ENCODE peak calls at places on chromosomes 7 and 10, in eight cellular contexts. G is thoracic aorta; Z is CD4-positive, alpha-beta T cell; W is lower lobe of right lung; B is WTC11; S is activated naive CD8-positive, alpha-beta T cell treated with anti-CD3 and anti-CD28 coated beads, Interleukin-2, amount 50 U/mL, for 24 hours; X is IMR-90; R is ACHN. Y is an unnamed sample.

GRCh38 chr7:66357062-66357461 is 151.9 kb downstream of the TPST1 start:
- DNase-seq in X (no peak), Z (no peak), W (no peak), R (no peak), B (no peak), G (no peak), S (no peak), Y (no peak)

GRCh38 chr7:142385528-142386340 is 127.9 kb upstream of the PRSS58 start:
- DNase-seq in G (no peak), B (peak), R (peak), W (no peak), S (peak), X (peak), Z (peak), Y (peak)

GRCh38 chr10:7937315-7937945 is 117.1 kb upstream of the GATA3 start:
- DNase-seq in G (no peak), Z (no peak), S (no peak), B (no peak), X (peak), W (no peak), R (no peak), Y (no peak)

GRCh38 chr7:44782460-44782859 is 14.0 kb upstream of the PPIA start:
- DNase-seq in Z (no peak), S (no peak), B (no peak), W (no peak), X (no peak), R (no peak), G (no peak), Y (no peak)

GRCh38 chr7:116653204-116653603 is 18.8 kb upstream of the MET start:
- DNase-seq in W (no peak), G (no peak), X (peak), R (peak), S (no peak), B (no peak), Z (no peak), Y (peak)

GRCh38 chr10:42979181-42979580 is 97.7 kb upstream of the RET start:
- DNase-seq in G (no peak), W (no peak), Z (no peak), B (peak), R (no peak), S (no peak), X (no peak), Y (no peak)

GRCh38 chr7:43921423-43921822 is 4.8 kb upstream of the UBE2D4 start:
- DNase-seq in W (no peak), Z (no peak), S (no peak), R (no peak), G (no peak), X (no peak), B (no peak), Y (no peak)

GRCh38 chr10:95660283-95660682 is 3.8 kb upstream of the ALDH18A1 start:
- DNase-seq in Z (no peak), B (no peak), R (peak), G (no peak), X (peak), S (no peak), W (no peak), Y (peak)

GRCh38 chr10:44993226-44993921 is 7.3 kb upstream of the ZNF22 start:
- DNase-seq in B (no peak), X (no peak), G (no peak), W (no peak), S (no peak), R (no peak), Z (no peak), Y (no peak)

GRCh38 chr7:37311282-37311868 is 137.3 kb downstream of the ELMO1 start:
- DNase-seq in Z (peak), X (peak), S (peak), W (peak), B (no peak), G (no peak), R (peak), Y (peak)

GRCh38 chr7:98215561-98216495 is 4.6 kb downstream of the BHLHA15 start:
- DNase-seq in R (no peak), B (no peak), G (no peak), X (no peak), Z (no peak), W (peak), S (no peak), Y (no peak)

GRCh38 chr7:19674266-19674960 is 34.4 kb downstream of the POLR1F start:
- DNase-seq in X (no peak), S (no peak), W (no peak), Z (no peak), B (no peak), G (no peak), R (no peak), Y (peak)

GRCh38 chr10:91540714-91541113 is 92.2 kb downstream of the PPP1R3C start:
- DNase-seq in B (no peak), W (no peak), R (no peak), G (no peak), Z (no peak), S (no peak), X (no peak), Y (peak)

GRCh38 chr10:11339013-11339412 is 272.4 kb downstream of the USP6NL start:
- DNase-seq in X (no peak), S (no peak), W (no peak), R (no peak), B (no peak), G (no peak), Z (no peak), Y (no peak)

GRCh38 chr10:112738586-112739218 is 211.3 kb upstream of the TCF7L2 start:
- DNase-seq in W (no peak), G (no peak), R (no peak), S (no peak), Z (no peak), B (no peak), X (peak), Y (no peak)

GRCh38 chr7:87984088-87984487 is 50.0 kb downstream of the ADAM22 start:
- DNase-seq in B (no peak), G (no peak), W (no peak), X (no peak), R (no peak), Z (no peak), S (no peak), Y (no peak)

GRCh38 chr7:148242271-148242801 is 348.2 kb upstream of the C7orf33 start:
- DNase-seq in X (peak), W (no peak), R (peak), Z (no peak), B (peak), S (no peak), G (no peak), Y (peak)

GRCh38 chr7:135236727-135237126 is 3.1 kb downstream of the STRA8 start:
- DNase-seq in G (no peak), S (no peak), X (no peak), R (peak), Z (no peak), B (no peak), W (no peak), Y (peak)

GRCh38 chr7:13986208-13986607 is 3.3 kb downstream of the ETV1 start:
- DNase-seq in B (no peak), W (no peak), R (no peak), G (no peak), S (no peak), Z (no peak), X (no peak), Y (no peak)

GRCh38 chr10:74491014-74491413 is 335.4 kb upstream of the KAT6B start:
- DNase-seq in G (no peak), Z (no peak), B (no peak), X (no peak), R (no peak), S (no peak), W (no peak), Y (no peak)

GRCh38 chr7:30736291-30736690 is 15.6 kb upstream of the INMT start:
- DNase-seq in B (no peak), W (no peak), G (no peak), X (no peak), Z (no peak), R (no peak), S (no peak), Y (no peak)

GRCh38 chr7:106593028-106593417 is 67.9 kb downstream of the CCDC71L start:
- DNase-seq in W (no peak), B (no peak), S (no peak), G (no peak), Z (no peak), R (no peak), X (no peak), Y (no peak)

GRCh38 chr7:75757298-75757676 is 14.7 kb downstream of the CCL26 start:
- DNase-seq in G (no peak), B (no peak), W (no peak), X (no peak), Z (no peak), R (no peak), S (no peak), Y (no peak)

GRCh38 chr7:107539824-107540223 is 23.9 kb downstream of the COG5 start:
- DNase-seq in G (no peak), B (no peak), X (no peak), W (no peak), R (no peak), S (no peak), Z (no peak), Y (no peak)

GRCh38 chr10:43961523-43962345 is 313.1 kb upstream of the ZNF32 start:
- DNase-seq in R (no peak), S (no peak), W (no peak), Z (no peak), G (no peak), B (no peak), X (no peak), Y (peak)

GRCh38 chr10:76433161-76434005 is 1002.0 kb downstream of the LRMDA start:
- DNase-seq in S (no peak), W (peak), X (no peak), R (no peak), Z (no peak), B (no peak), G (no peak), Y (no peak)

GRCh38 chr7:43906327-43907010 is at the start of gene URGCP:
- DNase-seq in W (peak), Z (peak), G (no peak), R (peak), S (peak), X (peak), B (peak), Y (peak)